ENCODE peak calls at places on chromosomes 16 and 17, in four cellular contexts. G, K, H and U are unnamed samples.
A peak's percentile ranks its signal among the peaks of the same experiment; 100 is the strongest.

GRCh38 chr17:50539762-50540440 is 7.1 kb upstream of the SPATA20 start:
- DNase-seq in G (no peak), K (no peak), H (no peak), U (no peak)

GRCh38 chr17:71516149-71516548 is 604.7 kb upstream of the SOX9 start:
- DNase-seq in G (no peak), K (no peak), H (peak; percentile 17), U (no peak)

GRCh38 chr17:71548540-71549190 is 572.2 kb upstream of the SOX9 start:
- DNase-seq in G (no peak), K (no peak), H (no peak), U (no peak)

GRCh38 chr16:30773826-30774225 is 11.7 kb downstream of the RNF40 start:
- DNase-seq in G (no peak), K (no peak), H (no peak), U (no peak)

GRCh38 chr16:66081967-66082366 is 284.5 kb upstream of the CDH5 start:
- DNase-seq in G (no peak), K (peak; percentile 3), H (no peak), U (no peak)

GRCh38 chr17:45222273-45222993 is 748 bp downstream of the FMNL1 start:
- DNase-seq in G (peak; percentile 41), K (no peak), H (peak; percentile 65), U (no peak)

GRCh38 chr17:27635275-27635823 is 4.4 kb downstream of the LGALS9 start:
- DNase-seq in G (no peak), K (no peak), H (no peak), U (no peak)

GRCh38 chr16:27430923-27431484 is 29.0 kb downstream of the IL21R start:
- DNase-seq in G (no peak), K (no peak), H (no peak), U (no peak)

GRCh38 chr17:8647202-8647601 is 16.7 kb upstream of the MYH10 start:
- DNase-seq in G (no peak), K (no peak), H (no peak), U (no peak)

GRCh38 chr17:64343833-64344637 is 46.6 kb downstream of the PECAM1 start:
- DNase-seq in G (no peak), K (peak; percentile 28), H (no peak), U (no peak)

GRCh38 chr17:81097134-81097942 is 62.4 kb downstream of the BAIAP2 start:
- DNase-seq in G (peak; percentile 27), K (peak; percentile 84), H (peak; percentile 87), U (no peak)

GRCh38 chr17:48597775-48598631 is 4.4 kb upstream of the HOXB5 start:
- DNase-seq in G (peak; percentile 43), K (no peak), H (no peak), U (no peak)

GRCh38 chr16:25501530-25502255 is 190.1 kb upstream of the HS3ST4 start:
- DNase-seq in G (no peak), K (no peak), H (no peak), U (no peak)

GRCh38 chr17:18070861-18071340 is 16.8 kb upstream of the DRG2 start:
- DNase-seq in G (no peak), K (no peak), H (no peak), U (no peak)

GRCh38 chr17:12068946-12069345 is 48.3 kb downstream of the MAP2K4 start:
- DNase-seq in G (no peak), K (no peak), H (no peak), U (no peak)

GRCh38 chr16:53087101-53087500 is 32.3 kb downstream of the CHD9 start:
- DNase-seq in G (no peak), K (no peak), H (no peak), U (no peak)

GRCh38 chr16:50335198-50335958 is 33.4 kb downstream of the BRD7 start:
- DNase-seq in G (peak; percentile 45), K (no peak), H (no peak), U (no peak)

GRCh38 chr17:13306310-13306962 is 288.6 kb upstream of the ELAC2 start:
- DNase-seq in G (no peak), K (peak; percentile 34), H (peak; percentile 60), U (no peak)

GRCh38 chr17:5821813-5822212 is 237.5 kb upstream of the NLRP1 start:
- DNase-seq in G (no peak), K (no peak), H (no peak), U (no peak)

GRCh38 chr17:80449194-80449929 is 27.0 kb downstream of the NPTX1 start:
- DNase-seq in G (no peak), K (no peak), H (no peak), U (no peak)

GRCh38 chr16:50627419-50627818 is 53.7 kb downstream of the SNX20 start:
- DNase-seq in G (peak; percentile 9), K (no peak), H (peak; percentile 42), U (peak; percentile 64)

GRCh38 chr17:28907709-28908475 is 5.0 kb upstream of the DHRS13 start:
- DNase-seq in G (no peak), K (no peak), H (no peak), U (no peak)

GRCh38 chr17:78534492-78535284 is 42.5 kb downstream of the DNAH17 start:
- DNase-seq in G (no peak), K (no peak), H (no peak), U (no peak)

GRCh38 chr16:69179255-69180010 is 7.5 kb upstream of the SNTB2 start:
- DNase-seq in G (no peak), K (no peak), H (peak; percentile 54), U (no peak)

GRCh38 chr17:63961355-63962207 is 11.1 kb downstream of the SCN4A start:
- DNase-seq in G (no peak), K (peak; percentile 83), H (peak; percentile 79), U (peak; percentile 48)

GRCh38 chr17:39607057-39607850 is 466 bp downstream of the NEUROD2 start:
- DNase-seq in G (no peak), K (no peak), H (no peak), U (no peak)

GRCh38 chr16:2357331-2357730 is 16.8 kb upstream of the ABCA3 start:
- DNase-seq in G (no peak), K (no peak), H (no peak), U (no peak)

GRCh38 chr17:31096106-31096436 is 1.3 kb downstream of the NF1 start:
- DNase-seq in G (no peak), K (no peak), H (peak; percentile 42), U (peak; percentile 11)

GRCh38 chr17:50845260-50846147 is 10.1 kb downstream of the WFIKKN2 start:
- DNase-seq in G (no peak), K (no peak), H (no peak), U (no peak)

GRCh38 chr17:58306131-58306951 is 22.3 kb downstream of the TSPOAP1 start:
- DNase-seq in G (no peak), K (no peak), H (peak; percentile 28), U (no peak)

GRCh38 chr17:67854378-67854777 is 29.1 kb downstream of the BPTF start:
- DNase-seq in G (no peak), K (no peak), H (no peak), U (no peak)

GRCh38 chr16:2335286-2335895 is 5.1 kb downstream of the ABCA3 start:
- DNase-seq in G (no peak), K (no peak), H (no peak), U (no peak)

DNA sequence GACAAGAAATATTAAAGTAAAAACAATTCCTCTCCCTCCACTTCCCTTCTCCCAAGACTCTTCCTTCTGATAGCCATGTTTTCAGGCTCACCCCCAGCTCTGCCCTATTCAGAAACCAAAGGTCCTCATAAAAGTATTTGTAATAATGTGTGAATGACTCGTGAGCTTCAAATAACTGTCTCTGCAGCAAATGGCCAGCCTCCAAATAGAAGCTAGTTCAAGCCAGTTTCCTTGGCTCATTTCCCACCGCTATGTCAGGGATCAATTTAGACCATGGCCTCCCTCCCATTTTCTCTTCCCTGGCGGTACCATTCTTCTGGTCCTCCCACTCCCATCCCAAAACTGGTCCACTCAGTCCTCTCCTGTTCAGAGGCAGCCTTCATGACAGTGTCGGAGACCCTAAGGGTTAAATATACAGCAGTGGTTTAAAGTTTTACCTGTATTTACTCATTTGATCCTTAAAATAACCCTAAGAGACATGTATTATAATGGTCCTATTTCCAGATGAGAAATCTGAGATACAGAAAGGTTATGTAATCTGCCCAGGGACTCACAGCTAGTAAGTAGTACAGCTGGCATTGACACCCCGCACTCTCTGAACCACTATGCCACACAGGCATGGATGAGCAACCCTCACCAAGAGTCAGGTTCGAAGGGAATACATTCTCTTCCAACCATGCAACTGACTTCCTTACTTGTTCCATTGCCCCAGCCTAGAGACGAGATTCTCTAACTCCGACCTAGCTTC is 42.9 kb downstream of the GAS7 start:
- DNase-seq in G (no peak), K (no peak), H (no peak), U (no peak)
- H3K27ac ChIP-seq in G (no peak overlapping the region), K (no peak overlapping the region), H (no peak overlapping the region), U (no peak overlapping the region)

DNA sequence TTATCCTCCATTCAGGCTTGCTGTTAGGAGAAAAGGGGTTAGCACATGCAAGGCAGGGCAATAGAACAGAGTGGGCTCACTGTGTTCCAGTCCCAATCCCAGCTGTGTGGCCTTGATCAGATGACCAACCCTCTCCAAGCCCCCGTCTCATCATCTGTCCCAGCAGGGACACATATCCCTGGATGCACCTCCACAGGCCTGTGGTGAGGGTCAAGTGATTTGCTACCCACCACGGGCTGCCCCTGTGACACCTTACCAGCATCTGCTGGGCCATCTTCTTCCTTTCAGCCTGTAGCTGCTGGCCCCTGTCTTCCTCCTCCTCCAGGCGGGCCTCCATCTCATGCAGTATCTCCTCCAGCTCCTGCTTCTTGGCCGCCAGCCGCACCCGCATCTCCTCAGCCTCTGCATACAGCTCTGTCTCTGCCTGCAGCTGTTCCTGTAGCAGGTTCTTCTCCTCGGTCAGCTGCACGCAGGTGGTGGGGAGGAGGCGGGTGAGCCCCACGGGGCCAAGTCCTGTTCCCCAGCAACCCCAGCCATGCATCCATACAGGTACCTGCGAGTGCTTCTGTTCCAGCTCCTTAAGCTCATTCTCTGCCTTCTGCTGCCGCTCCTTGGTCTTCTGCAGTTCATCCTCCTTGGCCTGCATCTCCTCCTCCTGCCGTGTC is 91.3 kb downstream of the NDE1 start:
- DNase-seq in G (no peak), K (no peak), H (no peak), U (no peak)
- H3K27ac ChIP-seq in G (no peak overlapping the region), K (no peak overlapping the region), H (no peak overlapping the region), U (no peak overlapping the region)

GRCh38 chr17:83037084-83037950 is 42.1 kb upstream of the METRNL start:
- DNase-seq in G (no peak), K (no peak), H (peak; percentile 23), U (no peak)
- H3K27ac ChIP-seq in G (no peak overlapping the region), K (no peak overlapping the region), H (no peak overlapping the region), U (no peak overlapping the region)

DNA sequence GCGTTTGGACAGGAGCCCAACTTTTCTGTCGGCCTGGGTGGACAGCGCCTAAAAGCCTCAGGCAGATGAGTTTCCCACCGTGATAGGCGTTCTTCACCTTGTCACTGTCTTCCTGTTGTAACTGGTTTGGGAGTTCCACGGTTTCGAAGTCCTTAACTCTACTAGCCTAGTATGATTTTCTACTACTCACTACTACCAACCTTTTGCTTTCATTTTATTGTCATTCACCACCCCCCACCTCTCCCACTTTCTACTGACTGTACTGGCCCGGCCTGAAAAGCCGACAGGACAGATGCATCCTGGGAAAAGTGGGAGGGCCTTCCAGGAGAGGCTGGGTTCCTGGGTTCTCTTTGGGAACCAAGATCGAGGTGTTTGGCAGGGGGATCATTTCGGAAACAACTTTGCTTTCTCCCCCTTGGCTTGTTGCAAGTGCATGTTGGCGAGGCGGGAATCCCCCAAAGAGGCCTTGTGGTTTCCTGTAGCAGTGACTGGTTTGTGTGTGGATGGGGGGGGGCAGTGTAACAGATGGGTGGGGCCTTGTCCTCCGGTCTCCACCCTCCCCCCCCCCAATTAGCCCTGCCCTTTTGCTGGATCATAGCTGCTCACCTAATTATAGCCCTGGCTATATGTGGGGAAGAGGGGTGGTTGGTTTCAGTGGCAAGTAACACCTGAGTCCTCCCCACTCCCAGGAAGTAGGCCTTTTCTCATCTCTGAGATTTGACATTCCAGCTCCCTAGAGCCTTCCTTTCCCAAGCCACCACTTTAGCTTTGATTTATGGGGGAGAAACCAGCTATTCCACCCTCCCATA is 1.4 kb downstream of the EIF5A start:
- DNase-seq in G (peak; percentile 92), K (peak; percentile 97), H (peak; percentile 77), U (peak; percentile 84)
- H3K27ac ChIP-seq in G (peak overlapping the region; percentile 98), K (peak overlapping the region; percentile 98), H (peak overlapping the region; percentile 83), U (peak overlapping the region; percentile 100)

GRCh38 chr17:75490953-75491649 is 24.2 kb downstream of the CASKIN2 start:
- DNase-seq in G (no peak), K (no peak), H (no peak), U (no peak)
- H3K27ac ChIP-seq in G (no peak overlapping the region), K (no peak overlapping the region), H (no peak overlapping the region), U (no peak overlapping the region)